ENCODE peak calls at places on chromosomes 1 and 21, in nine cellular contexts. One of them, this sample, is unnamed.

GRCh38 chr1:186670965-186671486 is 9.2 kb downstream of the PTGS2 start:
- DNase-seq in GM23338: no peak
- DNase-seq in keratinocyte: no peak
- DNase-seq in fibroblast of lung: no peak
- DNase-seq in HCT116: no peak
- DNase-seq in hepatocyte: no peak
- DNase-seq in endothelial cell of umbilical vein: peak; percentile 36
- DNase-seq in neural progenitor cell: no peak
- DNase-seq in MM.1S: no peak
- DNase-seq in this sample: no peak

GRCh38 chr1:229087906-229088305 is 183.0 kb upstream of the RAB4A start:
- DNase-seq in GM23338: no peak
- DNase-seq in keratinocyte: no peak
- DNase-seq in fibroblast of lung: no peak
- DNase-seq in HCT116: no peak
- DNase-seq in hepatocyte: no peak
- DNase-seq in endothelial cell of umbilical vein: no peak
- DNase-seq in neural progenitor cell: no peak
- DNase-seq in MM.1S: no peak
- DNase-seq in this sample: no peak

GRCh38 chr21:17454315-17455027 is 58.4 kb upstream of the CXADR start:
- DNase-seq in GM23338: peak; percentile 89
- DNase-seq in keratinocyte: peak; percentile 58
- DNase-seq in fibroblast of lung: peak; percentile 88
- DNase-seq in HCT116: peak; percentile 89
- DNase-seq in hepatocyte: peak; percentile 74
- DNase-seq in endothelial cell of umbilical vein: peak; percentile 73
- DNase-seq in neural progenitor cell: peak; percentile 85
- DNase-seq in MM.1S: peak; percentile 55
- DNase-seq in this sample: peak; percentile 92

GRCh38 chr1:100077525-100077924 is 55.2 kb downstream of the SASS6 start:
- DNase-seq in GM23338: no peak
- DNase-seq in keratinocyte: no peak
- DNase-seq in fibroblast of lung: no peak
- DNase-seq in HCT116: no peak
- DNase-seq in hepatocyte: no peak
- DNase-seq in endothelial cell of umbilical vein: peak; percentile 89
- DNase-seq in neural progenitor cell: no peak
- DNase-seq in MM.1S: no peak
- DNase-seq in this sample: peak; percentile 64

GRCh38 chr1:30885580-30886513 is 22.7 kb downstream of the SDC3 start:
- DNase-seq in GM23338: no peak
- DNase-seq in keratinocyte: no peak
- DNase-seq in fibroblast of lung: peak; percentile 39
- DNase-seq in HCT116: no peak
- DNase-seq in hepatocyte: no peak
- DNase-seq in endothelial cell of umbilical vein: no peak
- DNase-seq in neural progenitor cell: no peak
- DNase-seq in MM.1S: no peak
- DNase-seq in this sample: no peak

GRCh38 chr21:33587792-33588484 is 546 bp downstream of the DONSON start:
- DNase-seq in GM23338: peak; percentile 57
- DNase-seq in keratinocyte: no peak
- DNase-seq in fibroblast of lung: peak; percentile 38
- DNase-seq in HCT116: no peak
- DNase-seq in hepatocyte: peak; percentile 64
- DNase-seq in endothelial cell of umbilical vein: peak; percentile 51
- DNase-seq in neural progenitor cell: peak; percentile 64
- DNase-seq in MM.1S: peak; percentile 58
- DNase-seq in this sample: peak; percentile 53

GRCh38 chr1:59367269-59368006 is 70.5 kb downstream of the FGGY start:
- DNase-seq in GM23338: no peak
- DNase-seq in keratinocyte: no peak
- DNase-seq in fibroblast of lung: peak; percentile 98
- DNase-seq in HCT116: no peak
- DNase-seq in hepatocyte: peak; percentile 58
- DNase-seq in endothelial cell of umbilical vein: no peak
- DNase-seq in neural progenitor cell: peak; percentile 34
- DNase-seq in MM.1S: no peak
- DNase-seq in this sample: no peak

GRCh38 chr1:111920221-111921024 is 69.0 kb downstream of the KCND3 start:
- DNase-seq in GM23338: no peak
- DNase-seq in keratinocyte: no peak
- DNase-seq in fibroblast of lung: no peak
- DNase-seq in HCT116: no peak
- DNase-seq in hepatocyte: no peak
- DNase-seq in endothelial cell of umbilical vein: no peak
- DNase-seq in neural progenitor cell: no peak
- DNase-seq in MM.1S: no peak
- DNase-seq in this sample: no peak

GRCh38 chr21:36105327-36105842 is 29.5 kb upstream of the CBR3 start:
- DNase-seq in GM23338: no peak
- DNase-seq in keratinocyte: no peak
- DNase-seq in fibroblast of lung: no peak
- DNase-seq in HCT116: no peak
- DNase-seq in hepatocyte: no peak
- DNase-seq in endothelial cell of umbilical vein: no peak
- DNase-seq in neural progenitor cell: no peak
- DNase-seq in MM.1S: no peak
- DNase-seq in this sample: no peak

GRCh38 chr21:36103434-36103833 is 31.4 kb upstream of the CBR3 start:
- DNase-seq in GM23338: no peak
- DNase-seq in keratinocyte: no peak
- DNase-seq in fibroblast of lung: no peak
- DNase-seq in HCT116: no peak
- DNase-seq in hepatocyte: no peak
- DNase-seq in endothelial cell of umbilical vein: no peak
- DNase-seq in neural progenitor cell: no peak
- DNase-seq in MM.1S: no peak
- DNase-seq in this sample: no peak

GRCh38 chr21:36109868-36110267 is 25.0 kb upstream of the CBR3 start:
- DNase-seq in GM23338: no peak
- DNase-seq in keratinocyte: no peak
- DNase-seq in fibroblast of lung: no peak
- DNase-seq in HCT116: no peak
- DNase-seq in hepatocyte: no peak
- DNase-seq in endothelial cell of umbilical vein: no peak
- DNase-seq in neural progenitor cell: no peak
- DNase-seq in MM.1S: no peak
- DNase-seq in this sample: no peak

GRCh38 chr21:36100971-36101641 is 31.3 kb downstream of the CBR1 start:
- DNase-seq in GM23338: no peak
- DNase-seq in keratinocyte: no peak
- DNase-seq in fibroblast of lung: no peak
- DNase-seq in HCT116: no peak
- DNase-seq in hepatocyte: no peak
- DNase-seq in endothelial cell of umbilical vein: no peak
- DNase-seq in neural progenitor cell: no peak
- DNase-seq in MM.1S: peak; percentile 63
- DNase-seq in this sample: peak; percentile 78

GRCh38 chr21:36104306-36105300 is 30.3 kb upstream of the CBR3 start:
- DNase-seq in GM23338: peak; percentile 95
- DNase-seq in keratinocyte: no peak
- DNase-seq in fibroblast of lung: peak; percentile 53
- DNase-seq in HCT116: peak; percentile 24
- DNase-seq in hepatocyte: peak; percentile 41
- DNase-seq in endothelial cell of umbilical vein: peak; percentile 36
- DNase-seq in neural progenitor cell: peak; percentile 80
- DNase-seq in MM.1S: no peak
- DNase-seq in this sample: peak; percentile 63
- TF ChIP-seq EZH2 in GM23338: no peak
- TF ChIP-seq EZH2 in keratinocyte: no peak
- TF ChIP-seq EZH2 in fibroblast of lung: no peak
- TF ChIP-seq EZH2 in HCT116: no peak
- TF ChIP-seq EZH2 in hepatocyte: no peak
- TF ChIP-seq EZH2 in endothelial cell of umbilical vein: no peak
- TF ChIP-seq EZH2 in neural progenitor cell: no peak
- TF ChIP-seq EZH2 in MM.1S: no peak
- TF ChIP-seq EZH2 in this sample: no peak

GRCh38 chr1:56263908-56264307 is 315.5 kb downstream of the PLPP3 start:
- DNase-seq in GM23338: no peak
- DNase-seq in keratinocyte: no peak
- DNase-seq in fibroblast of lung: no peak
- DNase-seq in HCT116: no peak
- DNase-seq in hepatocyte: no peak
- DNase-seq in endothelial cell of umbilical vein: no peak
- DNase-seq in neural progenitor cell: no peak
- DNase-seq in MM.1S: no peak
- DNase-seq in this sample: no peak

GRCh38 chr1:56265205-56265604 is 314.2 kb downstream of the PLPP3 start:
- DNase-seq in GM23338: no peak
- DNase-seq in keratinocyte: no peak
- DNase-seq in fibroblast of lung: no peak
- DNase-seq in HCT116: no peak
- DNase-seq in hepatocyte: no peak
- DNase-seq in endothelial cell of umbilical vein: no peak
- DNase-seq in neural progenitor cell: no peak
- DNase-seq in MM.1S: no peak
- DNase-seq in this sample: no peak

GRCh38 chr1:56268519-56268918 is 310.8 kb downstream of the PLPP3 start:
- DNase-seq in GM23338: no peak
- DNase-seq in keratinocyte: no peak
- DNase-seq in fibroblast of lung: no peak
- DNase-seq in HCT116: no peak
- DNase-seq in hepatocyte: no peak
- DNase-seq in endothelial cell of umbilical vein: no peak
- DNase-seq in neural progenitor cell: no peak
- DNase-seq in MM.1S: peak; percentile 10
- DNase-seq in this sample: no peak

GRCh38 chr1:56266355-56266754 is 313.0 kb downstream of the PLPP3 start:
- DNase-seq in GM23338: no peak
- DNase-seq in keratinocyte: no peak
- DNase-seq in fibroblast of lung: no peak
- DNase-seq in HCT116: no peak
- DNase-seq in hepatocyte: no peak
- DNase-seq in endothelial cell of umbilical vein: peak; percentile 14
- DNase-seq in neural progenitor cell: no peak
- DNase-seq in MM.1S: no peak
- DNase-seq in this sample: no peak
- TF ChIP-seq CTCF in GM23338: no peak
- TF ChIP-seq CTCF in keratinocyte: no peak
- TF ChIP-seq CTCF in fibroblast of lung: no peak
- TF ChIP-seq CTCF in HCT116: no peak
- TF ChIP-seq CTCF in hepatocyte: no peak
- TF ChIP-seq CTCF in endothelial cell of umbilical vein: no peak
- TF ChIP-seq CTCF in neural progenitor cell: no peak
- TF ChIP-seq CTCF in MM.1S: no peak
- TF ChIP-seq CTCF in this sample: no peak

GRCh38 chr1:2880086-2880485 is 78.6 kb upstream of the TTC34 start:
- DNase-seq in GM23338: no peak
- DNase-seq in keratinocyte: no peak
- DNase-seq in fibroblast of lung: no peak
- DNase-seq in HCT116: no peak
- DNase-seq in hepatocyte: no peak
- DNase-seq in endothelial cell of umbilical vein: no peak
- DNase-seq in neural progenitor cell: no peak
- DNase-seq in MM.1S: no peak
- DNase-seq in this sample: no peak

GRCh38 chr1:2879591-2879990 is 78.1 kb upstream of the TTC34 start:
- DNase-seq in GM23338: no peak
- DNase-seq in keratinocyte: no peak
- DNase-seq in fibroblast of lung: no peak
- DNase-seq in HCT116: no peak
- DNase-seq in hepatocyte: no peak
- DNase-seq in endothelial cell of umbilical vein: no peak
- DNase-seq in neural progenitor cell: no peak
- DNase-seq in MM.1S: no peak
- DNase-seq in this sample: no peak

GRCh38 chr1:2877391-2877790 is 75.9 kb upstream of the TTC34 start:
- DNase-seq in GM23338: no peak
- DNase-seq in keratinocyte: no peak
- DNase-seq in fibroblast of lung: no peak
- DNase-seq in HCT116: no peak
- DNase-seq in hepatocyte: no peak
- DNase-seq in endothelial cell of umbilical vein: no peak
- DNase-seq in neural progenitor cell: no peak
- DNase-seq in MM.1S: no peak
- DNase-seq in this sample: no peak

GRCh38 chr1:2878591-2878990 is 77.1 kb upstream of the TTC34 start:
- DNase-seq in GM23338: no peak
- DNase-seq in keratinocyte: no peak
- DNase-seq in fibroblast of lung: no peak
- DNase-seq in HCT116: no peak
- DNase-seq in hepatocyte: no peak
- DNase-seq in endothelial cell of umbilical vein: no peak
- DNase-seq in neural progenitor cell: no peak
- DNase-seq in MM.1S: no peak
- DNase-seq in this sample: no peak

DNA sequence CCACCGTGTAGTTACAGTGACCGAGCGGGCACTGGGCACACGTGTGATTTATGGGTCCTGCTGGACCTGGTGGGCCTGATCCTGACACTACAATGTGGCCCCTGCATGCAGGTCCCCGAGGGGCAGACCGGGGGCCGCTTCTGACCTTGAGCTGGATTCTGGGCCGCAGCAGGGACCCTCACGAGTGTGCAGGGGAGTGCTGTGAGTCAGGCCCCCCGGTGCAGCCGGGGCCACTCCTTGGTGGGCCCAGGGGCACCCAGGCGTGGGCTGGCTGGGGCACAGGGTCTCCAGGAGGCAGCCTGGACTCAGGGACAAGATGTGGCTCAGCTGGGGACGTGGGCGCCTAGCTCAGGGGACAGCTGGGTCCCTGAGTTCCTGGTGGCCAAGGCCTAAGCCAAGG is 77.5 kb upstream of the TTC34 start:
- DNase-seq in GM23338: no peak
- DNase-seq in keratinocyte: no peak
- DNase-seq in fibroblast of lung: no peak
- DNase-seq in HCT116: no peak
- DNase-seq in hepatocyte: no peak
- DNase-seq in endothelial cell of umbilical vein: no peak
- DNase-seq in neural progenitor cell: no peak
- DNase-seq in MM.1S: no peak
- DNase-seq in this sample: no peak
- TF ChIP-seq EZH2 in GM23338: no peak
- TF ChIP-seq EZH2 in keratinocyte: no peak
- TF ChIP-seq EZH2 in fibroblast of lung: no peak
- TF ChIP-seq EZH2 in HCT116: no peak
- TF ChIP-seq EZH2 in hepatocyte: no peak
- TF ChIP-seq EZH2 in endothelial cell of umbilical vein: no peak
- TF ChIP-seq EZH2 in neural progenitor cell: no peak
- TF ChIP-seq EZH2 in MM.1S: no peak
- TF ChIP-seq EZH2 in this sample: no peak

GRCh38 chr1:81220614-81221071 is 580.1 kb upstream of the ADGRL2 start:
- DNase-seq in GM23338: no peak
- DNase-seq in keratinocyte: no peak
- DNase-seq in fibroblast of lung: no peak
- DNase-seq in HCT116: no peak
- DNase-seq in hepatocyte: no peak
- DNase-seq in endothelial cell of umbilical vein: no peak
- DNase-seq in neural progenitor cell: no peak
- DNase-seq in MM.1S: no peak
- DNase-seq in this sample: no peak

GRCh38 chr1:81213279-81213678 is 587.5 kb upstream of the ADGRL2 start:
- DNase-seq in GM23338: peak; percentile 53
- DNase-seq in keratinocyte: no peak
- DNase-seq in fibroblast of lung: no peak
- DNase-seq in HCT116: no peak
- DNase-seq in hepatocyte: no peak
- DNase-seq in endothelial cell of umbilical vein: no peak
- DNase-seq in neural progenitor cell: no peak
- DNase-seq in MM.1S: no peak
- DNase-seq in this sample: peak; percentile 86

GRCh38 chr1:81221564-81221963 is 579.2 kb upstream of the ADGRL2 start:
- DNase-seq in GM23338: no peak
- DNase-seq in keratinocyte: no peak
- DNase-seq in fibroblast of lung: no peak
- DNase-seq in HCT116: no peak
- DNase-seq in hepatocyte: no peak
- DNase-seq in endothelial cell of umbilical vein: no peak
- DNase-seq in neural progenitor cell: no peak
- DNase-seq in MM.1S: no peak
- DNase-seq in this sample: no peak

GRCh38 chr1:81217058-81217457 is 583.7 kb upstream of the ADGRL2 start:
- DNase-seq in GM23338: no peak
- DNase-seq in keratinocyte: no peak
- DNase-seq in fibroblast of lung: no peak
- DNase-seq in HCT116: no peak
- DNase-seq in hepatocyte: no peak
- DNase-seq in endothelial cell of umbilical vein: no peak
- DNase-seq in neural progenitor cell: no peak
- DNase-seq in MM.1S: no peak
- DNase-seq in this sample: no peak
- TF ChIP-seq CTCF in GM23338: no peak
- TF ChIP-seq CTCF in keratinocyte: no peak
- TF ChIP-seq CTCF in fibroblast of lung: no peak
- TF ChIP-seq CTCF in HCT116: no peak
- TF ChIP-seq CTCF in hepatocyte: no peak
- TF ChIP-seq CTCF in endothelial cell of umbilical vein: no peak
- TF ChIP-seq CTCF in neural progenitor cell: no peak
- TF ChIP-seq CTCF in MM.1S: no peak
- TF ChIP-seq CTCF in this sample: no peak